ENCODE peak calls at places on chromosomes 7 and 10, in five cellular contexts. B is body of pancreas; P is stimulated activated naive CD8-positive, alpha-beta T cell treated with anti-CD3 and anti-CD28 coated beads, Interleukin-15, Interleukin-2, amounts not matched to agents 100 U/mL and 50 U/mL, for 24 hours; Y is left colon; O is GM23248. A is an unnamed sample.
A peak's percentile ranks its signal among the peaks of the same experiment; 100 is the strongest.

GRCh38 chr10:132446661-132447445 is 49.9 kb downstream of the PWWP2B start:
- DNase-seq in O (peak; percentile 57), Y (peak; percentile 87), B (peak; percentile 86), P (peak; percentile 86), A (peak; percentile 80)

GRCh38 chr10:56905051-56905450 is 544.0 kb upstream of the ZWINT start:
- DNase-seq in B (no peak), O (no peak), P (no peak), Y (no peak), A (no peak)

GRCh38 chr10:131371571-131371970 is 60.0 kb upstream of the TCERG1L start:
- DNase-seq in P (no peak), O (no peak), B (no peak), Y (no peak), A (no peak)

GRCh38 chr7:105705427-105705826 is 124.1 kb upstream of the EFCAB10 start:
- DNase-seq in P (no peak), Y (no peak), O (no peak), B (no peak), A (no peak)

GRCh38 chr7:134034652-134035051 is 92.5 kb upstream of the LRGUK start:
- DNase-seq in B (no peak), P (no peak), Y (no peak), O (no peak), A (no peak)

GRCh38 chr7:36723951-36724664 is at the start of gene AOAH:
- DNase-seq in Y (peak; percentile 57), P (peak; percentile 73), B (peak; percentile 76), O (no peak), A (no peak)

GRCh38 chr7:26293569-26294308 is 2.1 kb downstream of the SNX10 start:
- DNase-seq in Y (no peak), B (peak; percentile 25), P (peak; percentile 68), O (no peak), A (no peak)

GRCh38 chr7:79709574-79710409 is 256.3 kb upstream of the MAGI2 start:
- DNase-seq in O (peak; percentile 19), P (no peak), Y (peak; percentile 8), B (no peak), A (no peak)

GRCh38 chr7:74178632-74179031 is 4.5 kb downstream of the EIF4H start:
- DNase-seq in B (peak; percentile 27), Y (no peak), P (no peak), O (peak; percentile 78), A (no peak)

GRCh38 chr10:112383325-112383724 is 9.4 kb downstream of the ACSL5 start:
- DNase-seq in Y (peak; percentile 40), P (peak; percentile 42), O (peak; percentile 73), B (peak; percentile 15), A (peak; percentile 49)